ENCODE peak calls at places on chromosome 11, in eight cellular contexts. R is GM23338; F is choroid plexus epithelial cell; X is substantia nigra; D is ovary; V is Peyer's patch; W is activated naive CD4-positive, alpha-beta T cell treated with anti-CD3 and anti-CD28 coated beads, Interleukin-2, amount 50 U/mL, for 16 hours; P is NCI-H2171. A is an unnamed sample.

GRCh38 chr11:75268626-75269366 is 28.2 kb downstream of the TPBGL start:
- DNase-seq in P (no peak), V (peak; percentile 37), X (no peak), D (peak; percentile 29), R (no peak), F (no peak), W (no peak), A (no peak)

GRCh38 chr11:14073821-14074529 is 111.5 kb downstream of the SPON1 start:
- DNase-seq in P (no peak), X (no peak), V (no peak), F (no peak), W (no peak), D (no peak), R (peak; percentile 13), A (no peak)

GRCh38 chr11:56917708-56918450 is 70.8 kb upstream of the OR5AK2 start:
- DNase-seq in V (no peak), R (no peak), F (no peak), P (no peak), X (no peak), W (no peak), D (no peak), A (no peak)

GRCh38 chr11:64067257-64067993 is 31.7 kb downstream of the FLRT1 start:
- DNase-seq in D (no peak), R (no peak), W (no peak), F (no peak), X (no peak), V (no peak), P (peak; percentile 94), A (no peak)

GRCh38 chr11:836700-837099 is 3.9 kb downstream of the CD151 start:
- DNase-seq in R (no peak), V (no peak), X (no peak), F (no peak), P (no peak), D (no peak), W (no peak), A (no peak)

GRCh38 chr11:10564692-10565318 is 3.7 kb downstream of the LYVE1 start:
- DNase-seq in V (no peak), D (no peak), F (peak; percentile 56), X (no peak), R (no peak), W (no peak), P (no peak), A (no peak)

GRCh38 chr11:78576549-78577097 is 2.0 kb upstream of the NARS2 start:
- DNase-seq in X (no peak), D (no peak), P (no peak), V (no peak), W (no peak), R (no peak), F (no peak), A (no peak)

GRCh38 chr11:11373934-11374333 is 20.9 kb upstream of the CSNK2A3 start:
- DNase-seq in W (no peak), F (no peak), R (no peak), D (no peak), X (no peak), V (no peak), P (no peak), A (no peak)

GRCh38 chr11:69656536-69657455 is 15.8 kb downstream of the CCND1 start:
- DNase-seq in P (no peak), V (no peak), W (no peak), D (peak; percentile 21), R (no peak), X (no peak), F (no peak), A (peak; percentile 28)

GRCh38 chr11:130874955-130875531 is 41.2 kb downstream of the SNX19 start:
- DNase-seq in X (peak; percentile 51), V (no peak), D (no peak), F (no peak), P (no peak), R (no peak), W (no peak), A (no peak)

GRCh38 chr11:20078846-20079245 is 81.4 kb downstream of the DBX1 start:
- DNase-seq in R (no peak), X (no peak), V (no peak), D (no peak), P (no peak), W (no peak), F (no peak), A (no peak)

GRCh38 chr11:75873417-75874148 is 58.6 kb downstream of the UVRAG start:
- DNase-seq in F (no peak), R (peak; percentile 4), W (no peak), X (no peak), D (no peak), V (no peak), P (no peak), A (no peak)

GRCh38 chr11:102940714-102941588 is 14.6 kb downstream of the MMP13 start:
- DNase-seq in V (no peak), D (no peak), W (peak; percentile 17), X (peak; percentile 13), F (peak; percentile 83), R (peak; percentile 93), P (no peak), A (peak; percentile 59)

GRCh38 chr11:66264893-66265292 is 3.5 kb upstream of the RAB1B start:
- DNase-seq in X (no peak), R (peak; percentile 93), W (peak; percentile 43), F (no peak), P (no peak), D (peak; percentile 54), V (no peak), A (peak; percentile 85)

GRCh38 chr11:95387319-95387718 is 156.3 kb upstream of the SESN3 start:
- DNase-seq in F (no peak), W (no peak), R (no peak), D (no peak), V (no peak), P (no peak), X (no peak), A (no peak)

GRCh38 chr11:126669416-126669815 is 313.9 kb downstream of the ST3GAL4 start:
- DNase-seq in D (no peak), X (no peak), V (no peak), F (no peak), P (no peak), W (no peak), R (no peak), A (no peak)

GRCh38 chr11:62842171-62842717 is 2.9 kb upstream of the WDR74 start:
- DNase-seq in F (peak; percentile 29), D (peak; percentile 66), X (peak; percentile 24), W (no peak), R (peak; percentile 67), V (no peak), P (no peak), A (peak; percentile 64)

GRCh38 chr11:17406082-17406817 is 17.8 kb upstream of the KCNJ11 start:
- DNase-seq in X (no peak), F (no peak), W (no peak), D (no peak), R (no peak), V (peak; percentile 35), P (no peak), A (no peak)